ENCODE peak calls at places on chromosomes 2 and 18, in four cellular contexts. A is A549; M is activated CD4-positive, CD25-positive, alpha-beta regulatory T cell treated with anti-CD3 and anti-CD28 coated beads, Interleukin-2, amount 50 U/mL, for 72 hours; R is left cardiac atrium. Q is an unnamed sample.
A peak's percentile ranks its signal among the peaks of the same experiment; 100 is the strongest.

GRCh38 chr2:25851740-25852503 is 26.4 kb downstream of the ASXL2 start:
- DNase-seq in R (no peak), A (peak; percentile 87), M (no peak), Q (no peak)

GRCh38 chr18:58856881-58857280 is 7.8 kb upstream of the ZNF532 start:
- DNase-seq in M (no peak), R (no peak), A (peak; percentile 50), Q (no peak)

GRCh38 chr2:112149194-112149593 is 11.0 kb downstream of the FBLN7 start:
- DNase-seq in A (no peak), M (no peak), R (no peak), Q (peak; percentile 51)

GRCh38 chr2:231325826-231326225 is 69.7 kb upstream of the B3GNT7 start:
- DNase-seq in R (no peak), A (no peak), M (no peak), Q (no peak)

GRCh38 chr2:5945707-5946106 is 253.5 kb downstream of the SOX11 start:
- DNase-seq in R (no peak), M (no peak), A (no peak), Q (no peak)

GRCh38 chr18:60047556-60047955 is 147.8 kb downstream of the PMAIP1 start:
- DNase-seq in M (no peak), A (no peak), R (no peak), Q (no peak)

GRCh38 chr18:58844871-58845270 is 19.8 kb upstream of the ZNF532 start:
- DNase-seq in R (no peak), M (no peak), A (no peak), Q (no peak)

GRCh38 chr2:75319951-75320350 is 120.6 kb upstream of the TACR1 start:
- DNase-seq in R (no peak), A (no peak), M (no peak), Q (no peak)

GRCh38 chr18:3595282-3596273 is 145.6 kb downstream of the TGIF1 start:
- DNase-seq in M (peak; percentile 53), A (peak; percentile 83), R (no peak), Q (no peak)

GRCh38 chr2:166270376-166270775 is 105.4 kb downstream of the SCN9A start:
- DNase-seq in M (no peak), R (no peak), A (no peak), Q (no peak)

GRCh38 chr2:173016451-173016850 is 59.2 kb upstream of the MAP3K20 start:
- DNase-seq in A (no peak), R (no peak), M (no peak), Q (no peak)

GRCh38 chr2:9380702-9381628 is 42.4 kb downstream of the ITGB1BP1 start:
- DNase-seq in R (peak; percentile 57), M (no peak), A (peak; percentile 91), Q (no peak)

GRCh38 chr2:49861821-49862220 is 707.5 kb upstream of the FSHR start:
- DNase-seq in M (no peak), R (no peak), A (no peak), Q (no peak)

GRCh38 chr2:25490220-25490619 is 148.5 kb upstream of the DNMT3A start:
- DNase-seq in M (no peak), A (no peak), R (no peak), Q (no peak)

GRCh38 chr18:32896781-32897547 is 124.1 kb upstream of the KLHL14 start:
- DNase-seq in M (no peak), A (no peak), R (no peak), Q (no peak)

GRCh38 chr2:240436626-240437180 is 1.2 kb downstream of the GPC1 start:
- DNase-seq in M (peak; percentile 27), A (no peak), R (peak; percentile 39), Q (no peak)

Q was measured in type B pancreatic cell.